ENCODE peak calls at places on chromosomes 11 and 22, in ten cellular contexts. P is H9, M is heart left ventricle, I is adrenal gland, V is left ventricle myocardium inferior, X is neuronal stem cell, U is pancreas, O is A673, T is endodermal cell, R is transverse colon. H is an unnamed sample. For H3K9me3 and H3K4me1, the result is how much of the 10 kb centered on the place peaks cover.

GRCh38 chr11:109644158-109644557 is 222.2 kb downstream of the C11orf87 start:
- DNase-seq in P (no peak), M (peak), I (no peak), V (peak), X (no peak), U (no peak), O (peak), T (no peak), R (no peak), H (no peak)

GRCh38 chr11:117815262-117815803 is 9.2 kb downstream of the FXYD2 start:
- DNase-seq in P (no peak), M (peak), I (peak), V (no peak), X (no peak), U (no peak), O (no peak), T (peak), R (peak), H (peak)

GRCh38 chr11:59602432-59602831 is 13.1 kb downstream of the OSBP start:
- DNase-seq in P (no peak), M (no peak), I (no peak), V (no peak), X (no peak), U (no peak), O (no peak), T (no peak), R (no peak), H (no peak)

GRCh38 chr11:19307498-19307897 is 66.8 kb upstream of the E2F8 start:
- DNase-seq in P (peak), M (no peak), I (no peak), V (no peak), X (no peak), U (no peak), O (no peak), T (no peak), R (no peak), H (no peak)

GRCh38 chr11:130217133-130217631 is 57.6 kb downstream of the ST14 start:
- DNase-seq in P (no peak), M (no peak), I (no peak), V (no peak), X (no peak), U (no peak), O (no peak), T (no peak), R (no peak), H (no peak)

GRCh38 chr11:128415539-128415938 is 171.8 kb downstream of the ETS1 start:
- DNase-seq in P (no peak), M (no peak), I (no peak), V (no peak), X (no peak), U (no peak), O (no peak), T (no peak), R (no peak), H (no peak)

GRCh38 chr11:117071344-117071787 is 26.9 kb downstream of the SIK3 start:
- DNase-seq in P (no peak), M (peak), I (peak), V (no peak), X (no peak), U (no peak), O (peak), T (no peak), R (peak), H (no peak)

GRCh38 chr22:50085211-50085999 is at the start of gene MLC1:
- DNase-seq in P (no peak), M (no peak), I (no peak), V (no peak), X (no peak), U (no peak), O (peak), T (peak), R (no peak), H (no peak)

GRCh38 chr11:10742460-10743208 is 8.4 kb upstream of the CTR9 start:
- DNase-seq in P (no peak), M (no peak), I (peak), V (no peak), X (no peak), U (no peak), O (peak), T (no peak), R (no peak), H (peak)

GRCh38 chr11:10002221-10002620 is 291.8 kb downstream of the SBF2 start:
- DNase-seq in P (no peak), M (no peak), I (no peak), V (no peak), X (no peak), U (no peak), O (no peak), T (no peak), R (no peak), H (no peak)

GRCh38 chr11:79314906-79315689 is 125.7 kb downstream of the TENM4 start:
- DNase-seq in P (peak), M (no peak), I (no peak), V (no peak), X (peak), U (no peak), O (peak), T (peak), R (no peak), H (no peak)

DNA sequence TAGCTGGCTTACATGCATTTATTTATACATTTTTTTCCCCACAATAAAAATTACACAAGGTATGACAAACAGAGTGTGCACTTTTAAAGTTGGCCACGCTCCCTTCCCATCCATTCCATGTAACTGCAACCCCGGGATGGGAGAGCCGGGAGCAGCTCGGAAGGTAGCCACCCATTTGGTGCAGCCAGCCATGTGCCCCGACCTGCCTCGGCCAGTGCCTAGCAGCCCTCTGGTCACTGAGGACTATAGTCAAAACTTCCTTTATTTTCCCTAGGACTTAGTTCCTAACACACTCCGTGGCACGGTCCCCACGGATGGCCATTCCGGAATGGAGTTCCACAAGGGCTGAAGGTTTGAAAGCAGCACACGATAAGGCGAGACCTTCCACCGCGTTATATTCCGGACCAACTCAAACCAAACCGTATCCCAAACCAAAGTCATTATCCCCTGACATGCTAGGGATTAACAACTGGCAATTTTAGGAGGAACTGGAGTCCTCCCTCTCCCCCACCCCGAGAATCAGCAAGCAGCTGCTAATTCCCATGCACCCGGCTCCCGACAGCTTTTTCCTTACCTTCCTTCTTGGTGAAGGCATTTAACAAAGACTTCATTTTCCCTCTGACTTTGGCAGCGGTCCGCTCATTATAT is 426.4 kb downstream of the SHANK2 start:
- DNase-seq in P (no peak), M (no peak), I (no peak), V (no peak), X (peak), U (no peak), O (no peak), T (no peak), R (no peak), H (no peak)
- H3K9me3 ChIP-seq in P (under half), M (under half), I (under half), V (under half), X (under half), U (under half), O (under half), T (under half), R (under half), H (under half)

DNA sequence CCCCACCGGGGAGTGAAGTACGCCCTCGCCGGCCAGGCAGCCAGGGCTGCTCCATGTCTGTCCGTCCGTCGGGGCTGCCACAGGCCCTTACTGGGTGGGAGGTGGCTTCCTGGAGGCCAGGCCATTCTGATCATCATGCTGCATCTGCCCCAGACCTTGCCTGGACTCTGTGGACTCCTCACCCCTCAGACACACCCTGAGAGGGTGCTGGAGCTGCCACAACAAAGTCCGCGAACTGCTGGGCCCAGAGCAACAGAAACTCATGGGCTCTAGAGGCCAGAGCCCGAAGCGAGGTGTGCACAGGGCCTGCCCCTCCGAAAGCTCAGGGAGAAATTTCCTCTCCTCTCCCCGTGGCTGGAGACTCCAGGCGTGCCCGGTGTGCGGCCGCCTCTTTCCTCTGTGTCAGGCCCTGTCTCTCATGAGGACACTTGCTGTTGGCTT is 124.2 kb downstream of the KCNQ1OT1 start:
- DNase-seq in P (peak), M (peak), I (peak), V (peak), X (no peak), U (peak), O (no peak), T (no peak), R (peak), H (no peak)
- H3K27ac ChIP-seq in P (no peak), M (no peak), I (no peak), V (no peak), X (no peak), U (no peak), O (no peak), T (no peak), R (peak), H (no peak)

GRCh38 chr11:61571337-61571736 is 9.5 kb downstream of the SYT7 start:
- DNase-seq in P (no peak), M (no peak), I (no peak), V (no peak), X (no peak), U (peak), O (no peak), T (no peak), R (no peak), H (no peak)

GRCh38 chr11:61569701-61570100 is 11.2 kb downstream of the SYT7 start:
- DNase-seq in P (no peak), M (no peak), I (no peak), V (no peak), X (no peak), U (peak), O (no peak), T (no peak), R (no peak), H (no peak)

GRCh38 chr11:61564936-61565696 is 15.8 kb downstream of the SYT7 start:
- DNase-seq in P (no peak), M (no peak), I (no peak), V (no peak), X (no peak), U (peak), O (no peak), T (peak), R (no peak), H (no peak)

GRCh38 chr11:61571869-61572268 is 9.0 kb downstream of the SYT7 start:
- DNase-seq in P (no peak), M (no peak), I (no peak), V (no peak), X (no peak), U (peak), O (no peak), T (no peak), R (no peak), H (no peak)

DNA sequence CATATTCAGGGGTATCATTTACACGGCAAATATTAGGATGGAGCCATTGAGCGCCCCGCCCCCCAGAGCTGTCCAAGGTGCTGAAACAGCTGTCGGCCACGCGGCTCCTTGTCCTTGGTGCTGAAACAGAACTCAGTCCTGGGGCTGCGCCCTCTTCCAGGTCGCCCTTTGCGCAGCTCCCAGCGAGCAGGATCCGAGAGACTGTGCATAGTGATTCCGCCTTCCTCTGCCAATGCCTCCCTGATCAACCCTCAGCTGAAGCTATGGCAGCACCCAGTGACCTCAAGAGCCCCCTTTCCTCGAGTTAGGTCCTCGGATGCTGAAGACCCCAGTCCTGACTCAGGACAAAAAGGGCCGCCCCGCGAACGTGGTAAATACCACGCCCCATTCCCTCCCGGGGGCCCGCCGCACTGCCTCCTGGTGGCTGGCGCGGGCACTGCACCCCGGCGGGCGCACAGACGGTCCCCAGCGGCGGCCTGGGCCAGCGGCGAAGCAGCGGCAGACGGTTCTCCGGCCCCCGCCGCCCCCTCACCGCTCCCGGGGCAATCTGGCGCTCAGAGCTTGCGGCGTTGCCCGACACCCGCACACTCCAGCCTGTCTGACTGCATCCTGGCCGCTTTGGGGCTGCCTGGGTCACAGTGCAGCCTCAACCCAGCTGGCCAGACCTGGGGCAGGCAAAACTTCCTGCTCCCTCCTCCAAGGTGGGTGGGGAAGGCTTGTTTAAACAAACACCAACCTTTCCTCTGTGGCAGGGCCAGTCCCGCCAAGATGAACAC is 13.4 kb downstream of the SYT7 start:
- DNase-seq in P (peak), M (peak), I (peak), V (peak), X (peak), U (peak), O (peak), T (peak), R (peak), H (peak)
- H3K4me1 ChIP-seq in P (under half), M (under half), I (under half), V (under half), X (under half), U (under half), O (under half), T (under half), R (under half), H (under half)

DNA sequence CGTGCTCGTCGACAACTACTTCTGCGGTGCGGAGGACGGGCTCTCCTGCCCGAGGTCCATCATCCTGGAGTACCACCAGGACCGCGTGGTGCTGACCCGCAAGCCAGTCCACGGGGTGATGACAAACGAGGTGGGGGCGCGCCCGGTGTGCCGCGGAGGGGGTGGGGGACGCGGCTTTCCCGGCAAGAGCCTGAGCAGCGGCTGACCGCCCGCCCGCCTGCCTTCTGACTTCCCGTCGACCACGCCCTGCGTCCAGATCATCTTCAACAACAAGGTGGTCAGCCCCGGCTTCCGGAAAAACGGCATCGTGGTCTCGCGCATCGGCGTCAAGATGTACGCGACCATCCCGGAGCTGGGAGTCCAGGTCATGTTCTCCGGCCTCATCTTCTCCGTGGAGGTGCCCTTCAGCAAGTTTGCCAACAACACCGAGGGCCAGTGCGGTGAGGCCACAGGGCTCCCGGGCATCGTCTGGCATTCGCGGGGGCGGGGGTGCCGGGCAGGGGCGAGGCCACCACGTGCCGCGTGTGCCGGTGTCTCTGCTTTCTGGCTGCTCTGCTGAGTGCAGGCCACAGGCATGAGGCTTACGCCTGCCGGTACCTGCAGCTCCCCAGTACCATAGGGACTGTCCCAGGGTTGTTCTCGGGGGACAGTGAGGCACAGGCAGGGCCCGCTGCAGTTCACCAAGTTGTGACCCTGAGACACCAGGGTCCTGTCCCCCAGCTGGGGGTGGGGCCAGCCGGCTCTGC is 28.5 kb upstream of the MUC5B start:
- DNase-seq in P (no peak), M (no peak), I (peak), V (peak), X (no peak), U (peak), O (no peak), T (peak), R (peak), H (no peak)
- H3K9me3 ChIP-seq in P (under half), M (under half), I (under half), V (under half), X (under half), U (under half), O (under half), T (under half), R (under half), H (under half)

H was measured in effector memory CD4-positive, alpha-beta T cell.